ENCODE peak calls at places on chromosomes 7 and 10, in ten cellular contexts. I, U, N, R, E, C, T, Z, W and G are unnamed samples.

GRCh38 chr7:48497521-48497920 is 326.3 kb downstream of the ABCA13 start:
- DNase-seq in I (no peak), E (no peak), T (no peak), U (no peak), C (no peak), R (no peak), Z (no peak), W (no peak), N (no peak), G (no peak)

GRCh38 chr7:3028071-3028766 is 15.4 kb downstream of the CARD11 start:
- DNase-seq in U (peak), R (no peak), T (no peak), W (peak), I (no peak), E (peak), C (no peak), Z (no peak), N (peak), G (peak)

GRCh38 chr7:86968618-86969017 is 90.8 kb downstream of the ELAPOR2 start:
- DNase-seq in E (no peak), I (no peak), U (no peak), C (no peak), N (no peak), T (no peak), Z (no peak), R (no peak), W (peak), G (no peak)

GRCh38 chr7:42222891-42223290 is 14.1 kb downstream of the GLI3 start:
- DNase-seq in T (no peak), R (no peak), U (no peak), E (no peak), Z (no peak), W (peak), N (no peak), I (no peak), C (no peak), G (no peak)

GRCh38 chr7:132869166-132869861 is 212.6 kb downstream of the CHCHD3 start:
- DNase-seq in R (no peak), Z (no peak), U (no peak), C (no peak), T (no peak), N (no peak), E (no peak), W (no peak), I (no peak), G (no peak)

GRCh38 chr7:108452707-108453106 is 3.5 kb downstream of the NRCAM start:
- DNase-seq in Z (no peak), N (no peak), U (peak), C (no peak), R (no peak), E (peak), W (no peak), I (no peak), T (no peak), G (peak)

GRCh38 chr10:48579251-48579960 is 25.5 kb downstream of the ARHGAP22 start:
- DNase-seq in W (no peak), R (no peak), E (peak), U (peak), Z (no peak), C (peak), N (no peak), T (no peak), I (no peak), G (peak)

GRCh38 chr7:108650487-108650886 is 80.8 kb downstream of the DNAJB9 start:
- DNase-seq in T (no peak), U (peak), N (no peak), R (no peak), Z (no peak), I (no peak), W (no peak), E (peak), C (no peak), G (peak)

GRCh38 chr10:73588656-73589055 is 2.5 kb downstream of the USP54 start:
- DNase-seq in N (no peak), E (peak), U (peak), Z (no peak), R (no peak), C (no peak), T (no peak), W (no peak), I (no peak), G (peak)

GRCh38 chr7:50791363-50791762 is 8.7 kb upstream of the GRB10 start:
- DNase-seq in U (no peak), N (no peak), T (no peak), E (no peak), Z (no peak), W (no peak), I (no peak), C (no peak), R (no peak), G (no peak)

GRCh38 chr7:121180436-121181063 is 148.2 kb upstream of the WNT16 start:
- DNase-seq in N (no peak), T (no peak), E (no peak), U (no peak), I (no peak), R (no peak), C (no peak), Z (no peak), W (no peak), G (no peak)

GRCh38 chr7:99505324-99505662 is 831 bp downstream of the ZKSCAN5 start:
- DNase-seq in I (no peak), U (no peak), T (no peak), C (no peak), R (no peak), N (no peak), Z (no peak), E (peak), W (no peak), G (peak)

GRCh38 chr7:43926193-43927043 is at the start of gene UBE2D4:
- DNase-seq in U (peak), C (no peak), W (peak), Z (peak), N (peak), I (peak), T (peak), R (peak), E (peak), G (peak)

GRCh38 chr10:95328013-95328412 is 37.2 kb upstream of the PDLIM1 start:
- DNase-seq in W (no peak), E (no peak), U (no peak), T (no peak), I (no peak), R (no peak), C (no peak), N (no peak), Z (no peak), G (no peak)

GRCh38 chr10:95329296-95329695 is 38.5 kb upstream of the PDLIM1 start:
- DNase-seq in C (no peak), R (no peak), U (no peak), W (no peak), E (no peak), Z (no peak), T (no peak), I (no peak), N (no peak), G (no peak)

GRCh38 chr10:95325863-95326262 is 35.1 kb upstream of the PDLIM1 start:
- DNase-seq in Z (no peak), U (no peak), E (no peak), R (no peak), N (no peak), T (no peak), C (no peak), W (no peak), I (no peak), G (no peak)

GRCh38 chr10:95326396-95326795 is 35.6 kb upstream of the PDLIM1 start:
- DNase-seq in U (no peak), C (no peak), N (no peak), I (no peak), W (no peak), R (no peak), T (no peak), Z (no peak), E (no peak), G (no peak)

GRCh38 chr10:95327367-95327766 is 36.6 kb upstream of the PDLIM1 start:
- DNase-seq in Z (no peak), N (no peak), T (no peak), C (no peak), I (no peak), R (no peak), W (peak), U (peak), E (peak), G (peak)
- TF ChIP-seq CTCF in Z (no peak), N (no peak), T (no peak), C (no peak), I (no peak), R (no peak), W (no peak), U (no peak), E (no peak), G (no peak)

GRCh38 chr10:69400936-69401335 is 15.8 kb downstream of the TACR2 start:
- DNase-seq in U (no peak), Z (no peak), N (no peak), I (no peak), C (no peak), W (no peak), E (no peak), R (no peak), T (no peak), G (no peak)

GRCh38 chr10:69404786-69405185 is 11.9 kb downstream of the TACR2 start:
- DNase-seq in U (no peak), W (no peak), Z (no peak), R (no peak), I (no peak), E (no peak), N (no peak), T (no peak), C (no peak), G (no peak)

GRCh38 chr10:69403519-69403918 is 13.2 kb downstream of the TACR2 start:
- DNase-seq in E (peak), W (no peak), N (no peak), T (no peak), C (peak), U (peak), R (no peak), Z (no peak), I (no peak), G (peak)

GRCh38 chr10:69401416-69401815 is 15.3 kb downstream of the TACR2 start:
- DNase-seq in E (no peak), W (no peak), Z (no peak), I (no peak), N (no peak), T (no peak), C (no peak), U (no peak), R (no peak), G (no peak)

GRCh38 chr10:69403066-69403465 is 13.7 kb downstream of the TACR2 start:
- DNase-seq in R (no peak), Z (no peak), E (no peak), C (no peak), I (no peak), U (no peak), T (no peak), W (no peak), N (no peak), G (no peak)
- TF ChIP-seq CTCF in R (no peak), Z (no peak), E (no peak), C (no peak), I (no peak), U (no peak), T (no peak), W (no peak), N (no peak), G (no peak)

DNA sequence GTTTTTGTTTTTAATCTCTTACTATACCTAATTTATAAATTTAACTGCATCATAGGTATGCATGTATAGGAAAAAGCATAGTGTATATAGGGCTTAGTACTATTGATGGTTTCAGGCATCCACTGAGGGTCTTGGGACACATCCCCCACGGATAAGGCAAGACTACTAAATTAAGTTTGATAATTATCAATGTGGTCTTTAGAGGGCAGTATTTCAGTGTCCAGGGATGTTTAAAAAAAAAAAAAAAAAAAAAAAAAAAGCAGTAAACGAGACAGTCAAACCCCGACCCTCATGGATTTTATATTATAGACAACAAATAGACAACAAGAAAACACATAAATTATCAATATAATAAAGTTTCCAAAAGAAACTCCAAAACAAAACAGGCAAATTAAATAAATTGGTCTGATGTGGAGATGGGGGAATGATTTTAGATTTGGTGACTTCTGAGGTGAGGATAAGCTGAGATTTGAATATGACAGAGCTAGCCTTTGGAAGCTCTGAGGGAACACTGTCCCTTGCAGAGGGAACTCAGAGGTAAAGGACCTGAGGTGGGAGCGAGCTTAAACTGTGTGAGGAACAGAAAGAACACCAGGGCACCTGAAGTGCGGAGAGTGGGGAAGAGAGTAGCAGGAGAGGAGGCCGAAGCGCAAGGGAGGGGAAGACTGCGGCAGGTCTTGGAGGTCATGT is 14.8 kb downstream of the ACSM6 start:
- DNase-seq in N (no peak), T (no peak), C (no peak), Z (no peak), E (peak), U (no peak), R (no peak), W (no peak), I (no peak), G (peak)
- TF ChIP-seq CTCF in N (no peak), T (peak), C (peak), Z (no peak), E (no peak), U (peak), R (peak), W (no peak), I (peak), G (peak)

DNA sequence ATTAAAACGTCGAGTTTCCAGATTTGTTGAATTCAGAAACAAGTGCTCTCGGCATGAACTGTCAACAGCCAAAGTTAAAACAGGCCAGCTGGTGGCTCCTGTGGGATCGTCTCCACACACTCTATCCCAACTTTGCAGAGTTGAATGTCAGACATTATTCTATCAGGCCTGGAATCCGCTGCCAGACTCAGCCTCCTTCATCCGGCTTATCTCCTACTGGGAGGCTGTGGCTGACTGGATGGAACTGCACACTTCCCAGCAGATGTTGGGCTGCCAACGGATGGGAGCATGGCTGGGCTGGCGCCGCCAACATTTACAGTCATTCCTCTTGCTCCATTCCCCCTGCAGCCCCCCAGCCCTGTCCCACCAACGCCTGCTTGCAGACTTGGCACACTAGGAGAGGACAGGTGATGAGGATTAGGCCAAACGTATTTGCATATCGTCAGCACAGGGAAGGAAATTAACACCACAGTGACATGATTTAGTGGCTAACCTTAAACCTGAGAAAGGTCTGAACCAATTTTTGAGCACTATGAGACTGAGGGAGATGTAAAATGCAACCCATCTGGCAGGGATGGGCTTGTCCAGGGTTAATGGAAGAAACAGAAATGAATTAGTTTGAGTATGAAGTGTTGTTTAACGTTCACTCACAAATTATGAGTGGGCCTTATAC is 183.5 kb downstream of the TAX1BP1 start:
- DNase-seq in T (no peak), C (no peak), U (no peak), I (no peak), E (no peak), R (no peak), Z (no peak), N (no peak), W (no peak), G (peak)
- TF ChIP-seq CTCF in T (no peak), C (no peak), U (no peak), I (no peak), E (no peak), R (no peak), Z (no peak), N (no peak), W (no peak), G (no peak)

DNA sequence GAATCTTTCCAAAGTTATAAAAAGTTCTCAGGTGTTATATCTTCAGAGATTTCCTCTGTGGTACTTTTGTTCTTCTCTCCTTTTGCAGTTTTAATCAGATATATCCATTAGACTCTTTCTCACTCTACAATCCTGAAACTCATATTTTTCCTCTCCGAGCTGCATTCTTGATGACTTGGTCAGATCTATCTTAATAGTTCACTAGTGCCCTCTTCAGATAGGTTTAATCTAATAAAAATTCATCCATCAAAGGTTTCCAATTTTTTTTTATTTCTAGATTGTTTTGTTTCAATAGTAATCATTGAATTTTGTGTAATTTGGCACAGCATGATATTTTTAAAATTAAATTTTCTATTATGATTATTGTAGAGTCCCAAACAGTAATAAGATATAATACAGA is 21.8 kb upstream of the DGKB start:
- DNase-seq in W (no peak), U (peak), R (no peak), C (no peak), I (no peak), Z (no peak), E (peak), N (no peak), T (no peak), G (peak)
- TF ChIP-seq CTCF in W (no peak), U (no peak), R (no peak), C (no peak), I (no peak), Z (no peak), E (no peak), N (no peak), T (no peak), G (peak)

GRCh38 chr10:125629758-125630376 is 53.1 kb downstream of the TEX36 start:
- DNase-seq in E (peak), I (no peak), U (peak), T (no peak), N (no peak), C (no peak), Z (no peak), W (no peak), R (no peak), G (peak)
- TF ChIP-seq CTCF in E (peak), I (peak), U (peak), T (peak), N (no peak), C (peak), Z (no peak), W (peak), R (peak), G (peak)

DNA sequence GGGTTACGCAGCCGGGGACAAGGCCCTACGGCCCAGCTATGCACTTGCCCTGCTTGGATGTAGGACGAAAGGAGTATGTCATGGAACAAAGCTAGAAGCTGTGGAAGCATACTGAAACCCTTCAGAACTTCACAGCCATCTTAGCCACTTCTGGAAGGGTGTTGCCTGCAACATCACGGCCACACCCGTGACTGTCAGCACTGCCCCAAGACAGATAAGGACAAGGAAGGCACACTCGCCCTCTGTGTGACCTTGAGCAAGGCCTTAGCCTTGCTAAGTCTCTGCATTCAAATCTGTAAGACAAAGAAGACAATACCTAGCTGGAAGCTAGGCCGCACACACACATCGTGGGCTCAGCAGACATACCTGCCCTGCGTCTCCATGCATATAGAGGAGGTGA is 352.5 kb upstream of the MGMT start:
- DNase-seq in U (no peak), Z (no peak), C (no peak), N (no peak), T (no peak), E (no peak), R (no peak), I (no peak), W (no peak), G (no peak)
- TF ChIP-seq CTCF in U (no peak), Z (no peak), C (no peak), N (no peak), T (no peak), E (no peak), R (no peak), I (no peak), W (no peak), G (no peak)

DNA sequence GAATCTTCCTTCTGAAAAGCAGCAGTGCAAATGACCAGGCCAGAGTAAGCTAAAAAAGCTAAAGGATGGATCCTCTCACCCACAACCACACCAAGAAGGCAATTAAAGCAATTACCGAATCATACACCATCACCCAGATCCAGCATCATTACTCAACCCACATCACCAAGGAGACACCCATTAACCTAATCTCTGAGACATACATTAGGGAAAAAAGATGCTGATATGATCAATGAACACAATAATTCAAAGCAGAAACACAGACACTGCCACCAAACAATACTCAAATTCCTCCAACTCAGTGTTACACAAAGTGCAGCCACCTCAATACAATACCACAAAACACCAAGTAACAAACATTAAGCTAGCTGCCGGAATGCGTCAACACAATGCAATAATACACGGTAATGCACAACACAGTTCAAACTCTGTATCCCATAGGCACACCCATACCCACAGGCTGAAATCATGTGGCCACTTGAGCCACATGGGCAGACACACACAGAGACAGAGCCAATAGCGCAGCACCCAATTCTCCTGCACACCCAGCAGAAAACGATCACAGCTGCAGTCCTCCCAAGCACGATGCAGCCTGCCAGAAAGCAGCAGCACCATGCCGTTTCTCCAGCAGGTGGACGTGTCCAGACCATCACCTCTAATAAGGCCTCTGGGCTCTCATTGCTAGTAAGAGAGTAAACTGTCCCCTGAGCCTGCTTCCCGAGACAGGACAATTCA is 21.5 kb downstream of the PAX2 start:
- DNase-seq in U (no peak), T (no peak), Z (no peak), C (no peak), W (no peak), E (no peak), I (no peak), R (no peak), N (no peak), G (no peak)
- TF ChIP-seq CTCF in U (no peak), T (peak), Z (no peak), C (no peak), W (no peak), E (no peak), I (no peak), R (no peak), N (no peak), G (no peak)

DNA sequence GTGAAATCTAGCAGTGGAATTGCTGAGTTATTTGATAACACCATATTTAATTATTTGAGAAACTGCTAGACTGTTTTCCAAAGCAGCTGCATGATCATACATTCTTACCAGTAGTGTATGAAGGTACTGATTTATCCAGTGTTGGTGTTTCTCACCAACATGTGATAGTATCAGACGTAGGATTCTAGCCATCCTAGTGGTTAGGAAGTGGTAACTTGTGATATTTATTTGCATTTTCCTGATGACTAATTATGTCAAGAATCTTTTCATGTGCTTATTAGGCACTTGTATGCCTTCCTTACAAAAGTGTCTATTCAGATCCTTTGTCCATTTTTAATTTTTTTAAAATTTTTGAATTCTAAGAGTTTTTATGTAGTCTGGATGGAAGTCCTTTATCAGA is 54.2 kb upstream of the PLXDC2 start:
- DNase-seq in I (no peak), C (no peak), E (no peak), T (no peak), R (no peak), N (no peak), U (peak), W (no peak), Z (no peak), G (peak)
- TF ChIP-seq CTCF in I (no peak), C (no peak), E (no peak), T (no peak), R (no peak), N (no peak), U (no peak), W (no peak), Z (no peak), G (no peak)

GRCh38 chr7:80095545-80095944 is 39.1 kb upstream of the GNAI1 start:
- DNase-seq in E (peak), I (no peak), T (no peak), U (no peak), Z (no peak), C (no peak), W (no peak), N (no peak), R (no peak), G (peak)
- TF ChIP-seq CTCF in E (peak), I (peak), T (peak), U (no peak), Z (no peak), C (peak), W (peak), N (peak), R (peak), G (peak)